ENCODE peak calls at places on chromosomes 5 and 9, in four cellular contexts. Y is K562, U is HepG2, A is GM12878. P is an unnamed sample.

GRCh38 chr5:36875051-36875788 is 1.3 kb upstream of the NIPBL start:
- DNase-seq in Y (peak; percentile 82), U (peak; percentile 13), A (no peak), P (peak; percentile 30)

GRCh38 chr5:55072668-55073067 is 29.8 kb upstream of the GZMA start:
- DNase-seq in Y (no peak), U (no peak), A (no peak), P (no peak)

GRCh38 chr9:122835313-122835731 is 6.9 kb upstream of the PDCL start:
- DNase-seq in Y (no peak), U (peak; percentile 31), A (no peak), P (peak; percentile 51)

GRCh38 chr5:32785639-32786216 is 74.6 kb downstream of the NPR3 start:
- DNase-seq in Y (no peak), U (no peak), A (peak; percentile 11), P (no peak)

GRCh38 chr5:40383719-40384651 is 295.7 kb upstream of the PTGER4 start:
- DNase-seq in Y (no peak), U (no peak), A (no peak), P (no peak)

GRCh38 chr5:84274585-84275468 is 109.9 kb downstream of the EDIL3 start:
- DNase-seq in Y (peak; percentile 2), U (peak; percentile 9), A (no peak), P (peak; percentile 22)

GRCh38 chr5:18483386-18483785 is 849.1 kb downstream of the TAF11L14 start:
- DNase-seq in Y (no peak), U (no peak), A (no peak), P (no peak)

GRCh38 chr9:117535439-117535838 is 120.6 kb upstream of the ASTN2 start:
- DNase-seq in Y (no peak), U (no peak), A (no peak), P (no peak)

GRCh38 chr5:10559151-10559550 is 4.7 kb upstream of the ANKRD33B start:
- DNase-seq in Y (no peak), U (no peak), A (no peak), P (no peak)

GRCh38 chr5:32090755-32091128 is 83.4 kb downstream of the GOLPH3 start:
- DNase-seq in Y (peak; percentile 34), U (no peak), A (no peak), P (no peak)

GRCh38 chr5:76893294-76893693 is 43.5 kb downstream of the S100Z start:
- DNase-seq in Y (no peak), U (no peak), A (no peak), P (no peak)

GRCh38 chr9:14923701-14924100 is 13.5 kb upstream of the FREM1 start:
- DNase-seq in Y (no peak), U (no peak), A (no peak), P (no peak)

GRCh38 chr9:2276296-2276695 is 261.1 kb downstream of the SMARCA2 start:
- DNase-seq in Y (no peak), U (no peak), A (no peak), P (no peak)

GRCh38 chr5:173902743-173903142 is 14.6 kb downstream of the CPEB4 start:
- DNase-seq in Y (no peak), U (no peak), A (no peak), P (no peak)

GRCh38 chr9:124818431-124819281 is 34.6 kb upstream of the WDR38 start:
- DNase-seq in Y (peak; percentile 60), U (peak; percentile 90), A (no peak), P (peak; percentile 71)

GRCh38 chr5:29649321-29649720 is 1544.2 kb upstream of the CDH6 start:
- DNase-seq in Y (no peak), U (no peak), A (no peak), P (no peak)

GRCh38 chr9:135514342-135515082 is 6.7 kb upstream of the LCN1 start:
- DNase-seq in Y (no peak), U (no peak), A (no peak), P (no peak)

GRCh38 chr9:136518623-136519022 is 27.2 kb downstream of the NOTCH1 start:
- DNase-seq in Y (no peak), U (no peak), A (no peak), P (no peak)

GRCh38 chr9:83701769-83702168 is 6.0 kb downstream of the UBQLN1 start:
- DNase-seq in Y (no peak), U (no peak), A (no peak), P (no peak)

GRCh38 chr5:143023447-143024096 is 253.4 kb downstream of the ARHGAP26 start:
- DNase-seq in Y (no peak), U (no peak), A (peak; percentile 87), P (peak; percentile 52)

GRCh38 chr5:17012289-17012688 is 76.2 kb upstream of the MYO10 start:
- DNase-seq in Y (no peak), U (no peak), A (no peak), P (no peak)

GRCh38 chr9:137221477-137222111 is 446 bp downstream of the RNF208 start:
- DNase-seq in Y (no peak), U (no peak), A (no peak), P (peak; percentile 63)

GRCh38 chr5:151447174-151448037 is at the start of gene SLC36A1:
- DNase-seq in Y (peak; percentile 95), U (peak; percentile 84), A (peak; percentile 68), P (peak; percentile 93)

GRCh38 chr5:95114305-95114704 is 170.6 kb downstream of the MCTP1 start:
- DNase-seq in Y (no peak), U (no peak), A (no peak), P (no peak)

GRCh38 chr5:98700730-98701129 is 72.7 kb upstream of the RGMB start:
- DNase-seq in Y (no peak), U (no peak), A (no peak), P (no peak)

GRCh38 chr5:149113669-149114068 is 27.6 kb upstream of the ABLIM3 start:
- DNase-seq in Y (no peak), U (no peak), A (no peak), P (no peak)

GRCh38 chr5:118326496-118327045 is 661.8 kb downstream of the DTWD2 start:
- DNase-seq in Y (no peak), U (no peak), A (no peak), P (no peak)

GRCh38 chr5:138105709-138106108 is 21.9 kb downstream of the WNT8A start:
- DNase-seq in Y (no peak), U (no peak), A (no peak), P (no peak)

GRCh38 chr9:136274786-136275654 is 28.9 kb downstream of the CCDC187 start:
- DNase-seq in Y (no peak), U (no peak), A (no peak), P (no peak)

GRCh38 chr5:95644351-95645042 is 2.1 kb upstream of the RFESD start:
- DNase-seq in Y (peak; percentile 81), U (peak; percentile 45), A (peak; percentile 56), P (peak; percentile 44)

GRCh38 chr5:1292846-1293415 is 1.9 kb downstream of the TERT start:
- DNase-seq in Y (no peak), U (no peak), A (no peak), P (no peak)

GRCh38 chr9:32431940-32432555 is 47.6 kb downstream of the ACO1 start:
- DNase-seq in Y (peak; percentile 50), U (peak; percentile 33), A (no peak), P (peak; percentile 55)

GRCh38 chr9:114506082-114506390 is 763 bp upstream of the WHRN start:
- DNase-seq in Y (no peak), U (no peak), A (no peak), P (no peak)

GRCh38 chr9:114507726-114508125 is 2.5 kb upstream of the WHRN start:
- DNase-seq in Y (peak; percentile 52), U (peak; percentile 24), A (no peak), P (no peak)

GRCh38 chr9:114503522-114504340 is 1.5 kb downstream of the WHRN start:
- DNase-seq in Y (no peak), U (no peak), A (no peak), P (no peak)

GRCh38 chr9:114504341-114505186 is 709 bp downstream of the WHRN start:
- DNase-seq in Y (peak; percentile 81), U (no peak), A (no peak), P (peak; percentile 78)

GRCh38 chr9:114505187-114506081 is at the start of gene WHRN:
- DNase-seq in Y (peak; percentile 95), U (peak; percentile 77), A (no peak), P (peak; percentile 95)
- TF ChIP-seq NFIC in Y (no peak), U (no peak), A (no peak), P (no peak)

DNA sequence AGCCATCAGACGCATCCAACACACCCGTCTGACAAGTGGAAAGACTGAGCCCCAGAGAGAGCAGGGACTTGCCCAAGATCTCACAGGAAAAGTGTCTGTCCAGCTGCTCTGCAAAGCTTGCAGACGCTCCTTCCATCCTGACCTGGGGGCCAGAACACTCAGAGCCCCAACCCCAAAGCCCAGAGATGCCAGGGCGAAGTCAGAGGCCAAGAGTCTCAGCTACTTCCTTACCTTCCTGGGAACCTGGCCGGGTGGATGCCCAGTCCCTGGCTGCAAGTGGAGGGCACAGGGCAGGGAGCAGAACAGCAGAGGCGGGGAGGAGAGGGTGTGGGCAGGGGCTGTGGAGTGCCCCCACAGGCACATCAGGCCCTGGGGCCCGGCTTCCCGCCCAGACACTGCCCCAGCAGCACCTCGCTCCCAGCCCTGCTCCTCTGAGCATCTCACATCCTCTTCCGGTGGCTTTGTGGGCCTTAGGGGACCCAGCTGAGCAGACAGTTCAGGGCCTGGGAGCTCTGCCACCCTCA is 9.7 kb upstream of the RALGDS start:
- DNase-seq in Y (no peak), U (no peak), A (no peak), P (no peak)
- TF ChIP-seq MXI1 in Y (no peak), U (no peak), A (no peak), P (no peak)

DNA sequence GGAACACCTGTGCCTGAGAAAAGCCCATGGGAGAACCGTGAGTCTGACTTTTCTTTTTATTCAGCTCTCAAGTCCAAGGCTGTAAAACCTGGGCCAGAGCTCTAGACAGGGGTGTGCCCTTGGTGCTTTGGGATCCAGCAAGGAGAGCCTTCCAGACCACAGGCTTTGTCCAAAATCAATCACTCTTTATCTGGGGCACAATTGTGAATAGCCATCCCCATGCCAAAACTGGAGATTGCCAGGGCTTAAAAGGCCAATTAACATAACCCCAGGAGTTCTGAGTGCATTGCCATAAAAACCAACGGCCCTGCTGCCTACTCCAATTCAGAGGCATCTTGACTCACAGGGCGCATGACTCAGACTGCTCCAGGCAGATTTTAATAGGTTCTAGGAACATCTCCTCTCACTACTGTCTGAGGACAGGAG is 391.8 kb downstream of the ARHGEF28 start:
- DNase-seq in Y (no peak), U (no peak), A (no peak), P (no peak)
- TF ChIP-seq USF2 in Y (no peak), U (no peak), A (no peak), P (no peak)

GRCh38 chr5:179373101-179373934 is 28.1 kb upstream of the ADAMTS2 start:
- DNase-seq in Y (no peak), U (no peak), A (no peak), P (no peak)
- TF ChIP-seq NFIC in Y (no peak), U (no peak), A (no peak), P (no peak)

GRCh38 chr9:104073770-104074133 is 20.4 kb upstream of the SMC2 start:
- DNase-seq in Y (no peak), U (no peak), A (no peak), P (no peak)
- TF ChIP-seq MXI1 in Y (no peak), U (no peak), A (no peak), P (no peak)

GRCh38 chr5:141958113-141958512 is at the start of gene PCDH12:
- DNase-seq in Y (no peak), U (no peak), A (no peak), P (peak; percentile 58)
- TF ChIP-seq USF2 in Y (no peak), U (no peak), A (no peak), P (no peak)

P was measured in SK-N-SH.